ENCODE peak calls at places on chromosomes 16 and 17, in eight cellular contexts. G is spleen, B is GM13977, A is GM12865, I is upper lobe of right lung, K is AG04450, J is uterus, Z is lower leg skin. R is an unnamed sample.
A peak's percentile ranks its signal among the peaks of the same experiment; 100 is the strongest.

GRCh38 chr17:13776027-13776551 is 174.4 kb upstream of the HS3ST3A1 start:
- DNase-seq in G (no peak), B (no peak), A (no peak), I (no peak), K (no peak), J (no peak), Z (peak; percentile 44), R (no peak)

GRCh38 chr16:82741073-82741615 is 114.4 kb downstream of the CDH13 start:
- DNase-seq in G (no peak), B (no peak), A (no peak), I (no peak), K (no peak), J (no peak), Z (no peak), R (peak; percentile 45)

GRCh38 chr17:4881761-4882555 is 17.4 kb upstream of the C17orf107 start:
- DNase-seq in G (peak; percentile 90), B (peak; percentile 80), A (peak; percentile 70), I (peak; percentile 85), K (no peak), J (no peak), Z (no peak), R (peak; percentile 5)

GRCh38 chr16:70523621-70524405 is at the start of gene SF3B3:
- DNase-seq in G (peak; percentile 90), B (peak; percentile 70), A (no peak), I (peak; percentile 82), K (no peak), J (peak; percentile 60), Z (peak; percentile 64), R (peak; percentile 17)

GRCh38 chr17:72489273-72489641 is 368.4 kb downstream of the SOX9 start:
- DNase-seq in G (peak; percentile 39), B (no peak), A (no peak), I (no peak), K (no peak), J (no peak), Z (no peak), R (no peak)

GRCh38 chr17:62085511-62086408 is 20.7 kb upstream of the MED13 start:
- DNase-seq in G (no peak), B (no peak), A (peak; percentile 78), I (no peak), K (no peak), J (no peak), Z (no peak), R (no peak)

GRCh38 chr17:61716225-61716829 is 125.3 kb upstream of the NACA2 start:
- DNase-seq in G (no peak), B (no peak), A (no peak), I (no peak), K (no peak), J (no peak), Z (no peak), R (no peak)

GRCh38 chr16:11992008-11992584 is 15.6 kb downstream of the SNX29 start:
- DNase-seq in G (no peak), B (no peak), A (no peak), I (no peak), K (no peak), J (no peak), Z (no peak), R (no peak)

GRCh38 chr17:76844846-76845245 is 23.4 kb upstream of the MGAT5B start:
- DNase-seq in G (no peak), B (no peak), A (no peak), I (no peak), K (no peak), J (no peak), Z (no peak), R (no peak)

GRCh38 chr17:77074681-77075080 is 66.1 kb upstream of the SEC14L1 start:
- DNase-seq in G (no peak), B (no peak), A (no peak), I (no peak), K (no peak), J (no peak), Z (no peak), R (no peak)

GRCh38 chr17:3845361-3845753 is 689 bp downstream of the NCBP3 start:
- DNase-seq in G (no peak), B (peak; percentile 72), A (peak; percentile 61), I (no peak), K (no peak), J (no peak), Z (no peak), R (peak; percentile 13)

GRCh38 chr17:54795046-54795445 is 105.6 kb upstream of the TOM1L1 start:
- DNase-seq in G (no peak), B (no peak), A (no peak), I (no peak), K (no peak), J (no peak), Z (no peak), R (no peak)

GRCh38 chr17:34841467-34841866 is 119.8 kb downstream of the CCT6B start:
- DNase-seq in G (no peak), B (no peak), A (no peak), I (no peak), K (no peak), J (no peak), Z (no peak), R (no peak)

GRCh38 chr17:1040216-1040600 is 43.3 kb downstream of the TIMM22 start:
- DNase-seq in G (no peak), B (no peak), A (no peak), I (no peak), K (no peak), J (no peak), Z (no peak), R (no peak)

GRCh38 chr16:25135239-25135878 is 23.8 kb downstream of the LCMT1 start:
- DNase-seq in G (no peak), B (no peak), A (no peak), I (no peak), K (peak; percentile 63), J (no peak), Z (no peak), R (peak; percentile 83)
- TF ChIP-seq CTCF in G (no peak), B (no peak), A (no peak), I (no peak), K (peak; percentile 67), J (no peak), Z (no peak), R (peak; percentile 76)

GRCh38 chr17:38456031-38456815 is 28.0 kb downstream of the ARHGAP23 start:
- DNase-seq in G (no peak), B (no peak), A (no peak), I (no peak), K (no peak), J (no peak), Z (no peak), R (no peak)
- TF ChIP-seq CTCF in G (no peak), B (peak; percentile 12), A (no peak), I (peak; percentile 14), K (peak; percentile 38), J (no peak), Z (no peak), R (peak; percentile 57)

DNA sequence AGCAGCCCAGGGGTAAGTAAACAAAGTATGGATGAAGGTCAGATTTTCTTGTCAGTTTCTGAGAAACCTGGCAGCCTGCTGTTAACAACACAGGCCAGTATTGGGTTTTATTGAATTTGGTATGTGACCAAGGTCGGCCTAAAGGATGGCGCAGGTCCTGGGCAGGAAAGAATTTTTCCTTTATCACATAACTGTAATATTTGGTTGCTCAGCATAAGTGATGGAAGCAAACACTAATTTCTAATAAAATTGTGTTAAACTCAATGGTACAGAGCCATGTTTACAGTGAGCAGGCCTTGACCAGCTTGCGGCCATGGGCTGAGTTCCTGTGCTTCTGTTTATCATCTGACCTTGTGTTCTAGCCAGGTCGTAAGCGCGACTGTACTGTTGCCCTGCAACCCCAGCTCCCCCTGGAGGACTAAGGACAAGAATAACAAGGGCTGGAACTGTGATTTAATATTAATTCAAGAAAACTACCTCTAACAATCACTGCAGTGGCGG is 10.5 kb downstream of the POLDIP2 start:
- DNase-seq in G (no peak), B (no peak), A (peak; percentile 36), I (peak; percentile 51), K (no peak), J (no peak), Z (no peak), R (no peak)
- TF ChIP-seq CTCF in G (peak; percentile 12), B (peak; percentile 38), A (peak; percentile 21), I (peak; percentile 40), K (peak; percentile 46), J (no peak), Z (no peak), R (peak; percentile 69)

DNA sequence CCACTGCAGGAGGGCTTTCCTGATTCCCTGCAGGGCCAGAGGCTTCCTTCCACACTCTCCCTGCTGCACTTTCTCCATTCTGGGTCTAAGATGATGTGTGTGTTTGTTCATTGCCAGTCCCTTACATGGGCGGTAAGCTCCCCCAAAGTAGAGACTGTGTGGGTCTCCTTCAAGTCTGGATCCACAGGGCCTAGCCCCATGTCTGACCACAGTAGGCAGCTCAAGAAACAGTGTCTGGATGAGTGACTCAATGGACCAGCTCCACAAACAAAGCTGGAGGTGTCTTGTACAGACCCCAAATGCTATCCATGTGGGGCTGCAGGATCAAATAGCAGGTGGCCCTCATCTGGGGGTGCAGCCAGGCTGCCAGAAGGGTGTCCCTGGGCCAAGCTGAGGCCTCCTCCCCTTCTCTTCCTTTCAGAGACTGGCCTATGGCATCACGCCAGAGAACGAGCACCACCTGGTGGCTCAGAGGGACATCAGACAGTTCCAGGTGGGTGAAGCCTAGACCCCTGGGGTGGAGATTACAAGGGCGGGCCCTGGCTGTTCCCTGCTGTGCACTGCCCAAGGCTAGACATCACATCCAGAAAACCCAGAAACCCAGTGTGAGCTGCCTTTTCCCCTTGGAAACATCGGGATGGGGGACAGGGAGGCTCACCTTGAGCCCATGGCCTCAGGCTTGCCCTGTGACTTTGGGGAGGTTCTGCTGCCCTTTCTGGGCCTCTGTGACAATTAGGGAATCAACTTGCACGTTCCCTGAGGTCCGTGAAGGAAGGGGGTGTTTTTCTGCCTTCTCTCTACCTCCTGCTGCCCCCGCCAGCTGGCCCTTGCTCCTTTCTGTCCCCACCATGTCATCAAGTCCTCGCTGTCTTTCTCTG is 45.9 kb downstream of the SLC6A2 start:
- DNase-seq in G (peak; percentile 83), B (peak; percentile 50), A (peak; percentile 63), I (peak; percentile 82), K (peak; percentile 6), J (peak; percentile 31), Z (no peak), R (peak; percentile 33)
- TF ChIP-seq CTCF in G (peak; percentile 28), B (peak; percentile 75), A (peak; percentile 56), I (peak; percentile 60), K (peak; percentile 58), J (peak; percentile 29), Z (no peak), R (peak; percentile 83)

DNA sequence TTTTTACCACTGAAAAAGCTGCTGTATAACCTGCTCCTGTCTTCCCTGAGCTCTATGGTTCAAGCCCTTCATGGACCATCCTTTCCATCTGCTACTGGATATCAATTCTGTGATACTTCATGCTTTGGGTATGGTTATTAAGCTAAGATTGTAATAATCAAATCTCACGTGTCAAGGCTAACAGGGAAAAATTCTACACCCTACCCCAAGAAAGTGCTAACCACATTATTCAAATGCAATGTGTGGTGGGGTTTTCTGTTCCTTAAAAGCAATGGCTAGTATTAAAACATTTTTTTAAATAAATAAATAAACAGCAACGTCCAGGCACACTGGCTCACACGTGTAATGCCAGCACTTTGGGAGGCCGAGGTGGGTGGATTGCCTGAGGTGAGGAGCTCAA is 65.9 kb downstream of the SPAG9 start:
- DNase-seq in G (no peak), B (no peak), A (peak; percentile 43), I (no peak), K (no peak), J (no peak), Z (no peak), R (no peak)
- TF ChIP-seq CTCF in G (no peak), B (no peak), A (no peak), I (no peak), K (no peak), J (no peak), Z (no peak), R (no peak)

R was measured in HFFc6.